ENCODE peak calls at places on chromosomes 1 and 21, in eight cellular contexts. J is CD8-positive, alpha-beta memory T cell; C is NCI-H2081; Y is HCT116; S is brain microvascular endothelial cell; Q is psoas muscle; G is GM12878; T is activated T-helper 1 cell treated with Interleukin-2 at 50 U/mL for 16 hours. H is an unnamed sample.

GRCh38 chr1:15153184-15153841 is at the start of gene TMEM51:
- DNase-seq in S (peak), Y (no peak), J (no peak), G (no peak), C (peak), T (no peak), Q (peak), H (no peak)

GRCh38 chr21:36325373-36326010 is 5.5 kb downstream of the MORC3 start:
- DNase-seq in S (no peak), G (no peak), Q (no peak), C (no peak), J (no peak), T (no peak), Y (no peak), H (no peak)

GRCh38 chr1:182968846-182969734 is 16.1 kb upstream of the SHCBP1L start:
- DNase-seq in T (no peak), G (no peak), Y (no peak), S (no peak), Q (no peak), J (no peak), C (no peak), H (no peak)

GRCh38 chr1:58861510-58861909 is 77.7 kb upstream of the JUN start:
- DNase-seq in J (no peak), Y (no peak), T (no peak), G (no peak), S (peak), C (no peak), Q (no peak), H (no peak)

GRCh38 chr1:204288061-204288588 is 71.6 kb downstream of the PLEKHA6 start:
- DNase-seq in G (no peak), S (no peak), T (no peak), C (no peak), J (no peak), Q (peak), Y (peak), H (no peak)

GRCh38 chr21:37073417-37074194 is 552 bp downstream of the TTC3 start:
- DNase-seq in Q (no peak), C (peak), S (peak), Y (no peak), J (peak), T (peak), G (no peak), H (no peak)

GRCh38 chr1:110523011-110523410 is 4.0 kb upstream of the KCNA10 start:
- DNase-seq in T (no peak), C (no peak), G (no peak), Q (no peak), Y (no peak), S (no peak), J (no peak), H (no peak)

GRCh38 chr1:231420299-231420958 is 1.7 kb downstream of the EGLN1 start:
- DNase-seq in Q (no peak), T (no peak), G (no peak), J (no peak), C (peak), S (no peak), Y (no peak), H (no peak)

GRCh38 chr1:175600721-175601440 is 142.5 kb downstream of the TNR start:
- DNase-seq in Q (no peak), G (peak), C (no peak), Y (no peak), T (no peak), J (no peak), S (no peak), H (no peak)

GRCh38 chr1:72366473-72366872 is 84.1 kb upstream of the NEGR1 start:
- DNase-seq in J (no peak), T (no peak), C (peak), S (peak), Q (peak), G (no peak), Y (no peak), H (peak)

GRCh38 chr1:202315576-202316168 is 26.1 kb downstream of the UBE2T start:
- DNase-seq in G (peak), S (peak), T (peak), Y (peak), J (peak), C (peak), Q (peak), H (peak)

H was measured in AG09319.